ENCODE peak calls at places on chromosomes 12 and 14, in six cellular contexts. M is H1, K is IMR-90, E is neuronal stem cell, O is mesendoderm, L is H9. Q is an unnamed sample.
A peak's percentile ranks its signal among the peaks of the same experiment; 100 is the strongest.

GRCh38 chr12:121495746-121496145 is 85.1 kb downstream of the KDM2B start:
- DNase-seq in E (no peak), K (no peak), L (no peak), M (no peak), O (no peak), Q (no peak)

GRCh38 chr14:68681256-68681655 is 111.6 kb downstream of the ZFP36L1 start:
- DNase-seq in L (no peak), O (no peak), K (no peak), E (no peak), M (no peak), Q (no peak)

GRCh38 chr12:14681640-14682039 is 14.8 kb downstream of the GUCY2C start:
- DNase-seq in O (no peak), E (no peak), K (no peak), M (no peak), L (no peak), Q (peak; percentile 14)

GRCh38 chr12:50985322-50985721 is 33.0 kb downstream of the HIGD1C start:
- DNase-seq in L (no peak), O (no peak), M (no peak), E (no peak), K (peak; percentile 74), Q (peak; percentile 92)

GRCh38 chr12:75706786-75707605 is 195.6 kb upstream of the KRR1 start:
- DNase-seq in K (peak; percentile 93), L (no peak), O (no peak), E (no peak), M (no peak), Q (peak; percentile 83)

GRCh38 chr14:94548999-94549985 is 11.9 kb upstream of the SERPINA4 start:
- DNase-seq in O (peak; percentile 81), K (peak; percentile 36), E (peak; percentile 83), M (peak; percentile 80), L (peak; percentile 87), Q (peak; percentile 1)

GRCh38 chr12:26318661-26319068 is 123.3 kb downstream of the SSPN start:
- DNase-seq in O (peak; percentile 33), K (peak; percentile 89), E (no peak), L (no peak), M (peak; percentile 2), Q (peak; percentile 91)

GRCh38 chr12:106580671-106581508 is 1.9 kb upstream of the RFX4 start:
- DNase-seq in M (no peak), K (no peak), L (peak; percentile 42), O (peak; percentile 3), E (no peak), Q (no peak)

GRCh38 chr12:102965281-102966155 is 8.0 kb downstream of the ASCL1 start:
- DNase-seq in M (no peak), L (peak; percentile 72), O (no peak), E (no peak), K (no peak), Q (no peak)

GRCh38 chr14:72518809-72519377 is 375.0 kb downstream of the DPF3 start:
- DNase-seq in M (no peak), L (no peak), O (no peak), K (no peak), E (no peak), Q (no peak)

GRCh38 chr14:50784683-50785505 is 46.1 kb downstream of the NIN start:
- DNase-seq in E (no peak), K (no peak), L (no peak), M (no peak), O (no peak), Q (no peak)

GRCh38 chr12:9925746-9926393 is 6.3 kb downstream of the CLEC2A start:
- DNase-seq in M (peak; percentile 33), O (peak; percentile 74), K (peak; percentile 41), L (peak; percentile 76), E (peak; percentile 14), Q (peak; percentile 55)

GRCh38 chr12:121955258-121956040 is 37.1 kb downstream of the CFAP251 start:
- DNase-seq in M (no peak), L (no peak), E (no peak), O (peak; percentile 43), K (peak; percentile 41), Q (peak; percentile 54)

GRCh38 chr14:98579140-98579539 is 692.9 kb downstream of the BCL11B start:
- DNase-seq in K (no peak), M (no peak), L (no peak), E (no peak), O (no peak), Q (no peak)

GRCh38 chr14:101709962-101710891 is 51.3 kb upstream of the PPP2R5C start:
- DNase-seq in L (peak; percentile 88), M (no peak), E (no peak), O (peak; percentile 78), K (no peak), Q (no peak)

GRCh38 chr14:77991128-77991772 is 178.9 kb upstream of the NRXN3 start:
- DNase-seq in M (no peak), O (peak; percentile 51), L (no peak), K (no peak), E (no peak), Q (no peak)

GRCh38 chr12:93954160-93955112 is 193.9 kb upstream of the PLXNC1 start:
- DNase-seq in O (no peak), E (no peak), K (peak; percentile 19), L (no peak), M (no peak), Q (no peak)

GRCh38 chr12:100564090-100564489 is 9.4 kb upstream of the GAS2L3 start:
- DNase-seq in E (peak; percentile 11), K (peak; percentile 18), L (no peak), O (peak; percentile 39), M (no peak), Q (no peak)

GRCh38 chr12:64147011-64147671 is 75.0 kb downstream of the KICS2 start:
- DNase-seq in O (no peak), E (no peak), L (no peak), M (no peak), K (no peak), Q (no peak)

GRCh38 chr12:54369597-54370217 is 5.4 kb upstream of the GPR84 start:
- DNase-seq in O (no peak), E (no peak), M (no peak), L (peak; percentile 51), K (no peak), Q (no peak)

GRCh38 chr12:121812921-121813896 is 9.4 kb downstream of the SETD1B start:
- DNase-seq in E (no peak), K (no peak), M (no peak), L (no peak), O (no peak), Q (peak; percentile 28)

GRCh38 chr12:114835031-114835430 is 151.1 kb upstream of the TBX3 start:
- DNase-seq in O (no peak), L (no peak), E (no peak), K (peak; percentile 85), M (no peak), Q (peak; percentile 83)

GRCh38 chr12:116761499-116761898 is 23.4 kb downstream of the RNFT2 start:
- DNase-seq in E (no peak), O (no peak), L (no peak), K (no peak), M (no peak), Q (no peak)

GRCh38 chr14:90698379-90698869 is 117.8 kb downstream of the TTC7B start:
- DNase-seq in O (peak; percentile 45), M (no peak), L (no peak), E (no peak), K (peak; percentile 58), Q (peak; percentile 64)

GRCh38 chr12:123282111-123282510 is 10.5 kb upstream of the CDK2AP1 start:
- DNase-seq in M (no peak), L (no peak), K (no peak), E (no peak), O (no peak), Q (no peak)

GRCh38 chr14:102212845-102213244 is 73.1 kb downstream of the WDR20 start:
- DNase-seq in K (no peak), M (no peak), L (no peak), E (no peak), O (no peak), Q (no peak)

GRCh38 chr14:24261256-24261968 is 1.6 kb downstream of the TGM1 start:
- DNase-seq in K (no peak), E (no peak), O (no peak), M (no peak), L (no peak), Q (no peak)

GRCh38 chr12:104478396-104479140 is 21.8 kb downstream of the CHST11 start:
- DNase-seq in O (no peak), E (no peak), M (no peak), L (no peak), K (no peak), Q (peak; percentile 46)

GRCh38 chr12:181921-182320 is 32.0 kb downstream of the SLC6A12 start:
- DNase-seq in K (no peak), E (no peak), L (no peak), M (no peak), O (no peak), Q (no peak)

GRCh38 chr14:81412779-81413178 is 12.7 kb upstream of the STON2 start:
- DNase-seq in M (no peak), L (no peak), O (no peak), K (no peak), E (no peak), Q (no peak)

DNA sequence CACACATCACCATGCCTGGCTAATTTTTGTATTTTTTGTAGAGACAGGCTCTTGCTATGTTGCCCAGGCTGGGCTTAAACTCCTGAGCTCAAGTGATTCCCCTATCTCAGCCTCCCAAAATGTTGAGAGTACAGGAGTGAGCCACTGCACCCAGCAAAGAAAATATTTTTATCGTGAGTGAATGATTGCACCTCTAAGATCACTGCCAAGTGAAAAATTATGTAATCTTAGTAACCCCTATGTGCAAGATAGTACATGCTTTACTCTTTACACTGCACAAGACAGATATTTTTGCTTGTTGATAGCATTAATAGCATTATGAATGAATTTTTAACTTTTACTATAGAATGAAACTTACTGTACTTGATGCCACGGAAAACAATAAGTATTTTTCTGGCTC is 3.4 kb upstream of the MRPS35 start:
- DNase-seq in K (no peak), M (no peak), O (no peak), L (no peak), E (no peak), Q (no peak)
- H3K23ac ChIP-seq in K (no peak overlapping the region), M (no peak overlapping the region), O (no peak overlapping the region), L (no peak overlapping the region), E (no peak overlapping the region), Q (no peak overlapping the region)

GRCh38 chr12:12759234-12759915 is 26.1 kb upstream of the APOLD1 start:
- DNase-seq in L (no peak), M (no peak), E (no peak), O (no peak), K (no peak), Q (no peak)
- H3K4ac ChIP-seq in L (no peak overlapping the region), M (no peak overlapping the region), E (no peak overlapping the region), O (no peak overlapping the region), K (peak overlapping the region; percentile 36), Q (no peak overlapping the region)

GRCh38 chr12:27869567-27869966 is 89.5 kb upstream of the MANSC4 start:
- DNase-seq in K (no peak), M (no peak), E (no peak), L (no peak), O (no peak), Q (no peak)
- H2BK5ac ChIP-seq in K (no peak overlapping the region), M (no peak overlapping the region), E (no peak overlapping the region), L (no peak overlapping the region), O (no peak overlapping the region), Q (no peak overlapping the region)

GRCh38 chr12:18358930-18359329 is 97.6 kb downstream of the PIK3C2G start:
- DNase-seq in M (no peak), K (no peak), L (no peak), O (no peak), E (no peak), Q (no peak)

GRCh38 chr12:18358077-18358476 is 96.8 kb downstream of the PIK3C2G start:
- DNase-seq in E (no peak), L (no peak), O (no peak), M (no peak), K (no peak), Q (no peak)

GRCh38 chr12:18352312-18352711 is 91.0 kb downstream of the PIK3C2G start:
- DNase-seq in E (no peak), K (no peak), M (no peak), L (no peak), O (no peak), Q (no peak)

GRCh38 chr12:18355429-18355828 is 94.1 kb downstream of the PIK3C2G start:
- DNase-seq in M (no peak), E (no peak), K (no peak), O (no peak), L (no peak), Q (no peak)
- H3K23ac ChIP-seq in M (no peak overlapping the region), E (no peak overlapping the region), K (no peak overlapping the region), O (no peak overlapping the region), L (no peak overlapping the region), Q (no peak overlapping the region)